ENCODE peak calls at places on chromosomes 11 and 22, in five cellular contexts. V is MCF 10A; O is Daoy; I is LHCN-M2; X is activated CD4-positive, CD25-positive, alpha-beta regulatory T cell. Q is an unnamed sample.
A peak's percentile ranks its signal among the peaks of the same experiment; 100 is the strongest.

GRCh38 chr22:28408702-28409101 is 270.9 kb downstream of the TTC28 start:
- DNase-seq in V (no peak), O (no peak), I (no peak), X (no peak), Q (no peak)

GRCh38 chr11:8813658-8814057 is 97.3 kb upstream of the AKIP1 start:
- DNase-seq in V (peak; percentile 91), O (peak; percentile 88), I (peak; percentile 91), X (peak; percentile 5), Q (peak; percentile 79)

GRCh38 chr11:75697906-75698563 is 19.6 kb upstream of the MOGAT2 start:
- DNase-seq in V (peak; percentile 47), O (no peak), I (no peak), X (no peak), Q (peak; percentile 80)

GRCh38 chr22:46280999-46281623 is 13.3 kb downstream of the TTC38 start:
- DNase-seq in V (no peak), O (no peak), I (no peak), X (no peak), Q (no peak)

GRCh38 chr22:30398685-30399680 is 2.2 kb downstream of the SEC14L2 start:
- DNase-seq in V (peak; percentile 37), O (peak; percentile 35), I (no peak), X (no peak), Q (no peak)

GRCh38 chr22:45262931-45263789 is 21.6 kb upstream of the UPK3A start:
- DNase-seq in V (no peak), O (no peak), I (no peak), X (no peak), Q (no peak)

GRCh38 chr22:30575011-30575671 is 676 bp upstream of the GAL3ST1 start:
- DNase-seq in V (no peak), O (peak; percentile 59), I (peak; percentile 73), X (no peak), Q (no peak)

GRCh38 chr11:8709002-8709672 is 26.5 kb downstream of the RPL27A start:
- DNase-seq in V (no peak), O (peak; percentile 81), I (peak; percentile 74), X (no peak), Q (no peak)

GRCh38 chr22:28139993-28140392 is 220.9 kb upstream of the PITPNB start:
- DNase-seq in V (no peak), O (peak; percentile 33), I (peak; percentile 65), X (no peak), Q (peak; percentile 37)

GRCh38 chr11:62881579-62882427 is 1.1 kb downstream of the SLC3A2 start:
- DNase-seq in V (peak; percentile 98), O (peak; percentile 97), I (peak; percentile 96), X (peak; percentile 85), Q (peak; percentile 98)

GRCh38 chr11:14587203-14587602 is 56.4 kb upstream of the PDE3B start:
- DNase-seq in V (no peak), O (no peak), I (no peak), X (no peak), Q (no peak)

GRCh38 chr11:68383976-68384501 is 71.6 kb downstream of the LRP5 start:
- DNase-seq in V (peak; percentile 54), O (peak; percentile 41), I (peak; percentile 42), X (peak; percentile 53), Q (peak; percentile 68)

GRCh38 chr11:115578275-115578674 is 74.1 kb upstream of the CADM1 start:
- DNase-seq in V (no peak), O (peak; percentile 19), I (no peak), X (no peak), Q (no peak)

GRCh38 chr22:22546490-22546889 is 12.6 kb downstream of the PRAME start:
- DNase-seq in V (peak; percentile 26), O (no peak), I (peak; percentile 4), X (no peak), Q (no peak)

GRCh38 chr11:57241311-57241972 is 4.4 kb upstream of the APLNR start:
- DNase-seq in V (no peak), O (no peak), I (no peak), X (no peak), Q (no peak)

GRCh38 chr22:27801197-27801615 is 350 bp downstream of the MN1 start:
- DNase-seq in V (peak; percentile 34), O (peak; percentile 52), I (peak; percentile 16), X (no peak), Q (peak; percentile 25)

GRCh38 chr11:60870276-60870675 is 2.9 kb downstream of the ZP1 start:
- DNase-seq in V (no peak), O (no peak), I (no peak), X (no peak), Q (no peak)

GRCh38 chr11:23313001-23313400 is 452.7 kb upstream of the CCDC179 start:
- DNase-seq in V (no peak), O (no peak), I (peak; percentile 48), X (no peak), Q (no peak)

GRCh38 chr11:1126935-1127663 is 30.7 kb upstream of the MUC5AC start:
- DNase-seq in V (no peak), O (no peak), I (no peak), X (no peak), Q (no peak)

GRCh38 chr11:1966531-1966930 is 19.4 kb downstream of the MRPL23 start:
- DNase-seq in V (no peak), O (no peak), I (no peak), X (no peak), Q (no peak)

GRCh38 chr11:2306971-2307732 is 5.3 kb downstream of the TSPAN32 start:
- DNase-seq in V (no peak), O (no peak), I (no peak), X (no peak), Q (no peak)

GRCh38 chr11:118857385-118857784 is 26.3 kb upstream of the CXCR5 start:
- DNase-seq in V (no peak), O (no peak), I (no peak), X (no peak), Q (no peak)

GRCh38 chr11:125364085-125364822 is 131.8 kb downstream of the FEZ1 start:
- DNase-seq in V (no peak), O (peak; percentile 39), I (peak; percentile 73), X (no peak), Q (peak; percentile 70)

GRCh38 chr11:23406131-23406819 is 546.0 kb upstream of the CCDC179 start:
- DNase-seq in V (no peak), O (no peak), I (no peak), X (no peak), Q (no peak)

GRCh38 chr11:110989734-110990133 is 255.8 kb upstream of the POU2AF2 start:
- DNase-seq in V (peak; percentile 87), O (no peak), I (peak; percentile 79), X (no peak), Q (no peak)

GRCh38 chr11:107769189-107769588 is 57.3 kb upstream of the SLN start:
- DNase-seq in V (peak; percentile 25), O (peak; percentile 84), I (peak; percentile 76), X (no peak), Q (peak; percentile 91)

GRCh38 chr11:69122642-69123431 is 32.9 kb upstream of the SMIM38 start:
- DNase-seq in V (peak; percentile 92), O (peak; percentile 95), I (peak; percentile 81), X (peak; percentile 18), Q (peak; percentile 100)

GRCh38 chr22:36419912-36420882 is 32.4 kb upstream of the MYH9 start:
- DNase-seq in V (no peak), O (no peak), I (peak; percentile 91), X (no peak), Q (no peak)

GRCh38 chr22:45882881-45883810 is 93.8 kb downstream of the WNT7B start:
- DNase-seq in V (no peak), O (no peak), I (no peak), X (no peak), Q (no peak)

GRCh38 chr11:82765466-82766034 is 31.9 kb upstream of the FAM181B start:
- DNase-seq in V (no peak), O (peak; percentile 17), I (no peak), X (no peak), Q (no peak)

GRCh38 chr11:77047007-77047927 is 13.1 kb downstream of the B3GNT6 start:
- DNase-seq in V (peak; percentile 93), O (peak; percentile 88), I (peak; percentile 93), X (no peak), Q (peak; percentile 99)

GRCh38 chr11:3218483-3219280 is at the start of gene MRGPRG:
- DNase-seq in V (no peak), O (peak; percentile 1), I (no peak), X (no peak), Q (no peak)

GRCh38 chr11:94639901-94640721 is 72.9 kb downstream of the PIWIL4 start:
- DNase-seq in V (no peak), O (no peak), I (no peak), X (no peak), Q (no peak)

GRCh38 chr11:77871855-77872254 is 50.9 kb downstream of the AAMDC start:
- DNase-seq in V (no peak), O (no peak), I (no peak), X (no peak), Q (peak; percentile 28)

Q was measured in PC-3.